ENCODE peak calls at places on chromosomes 11 and 22, in eight cellular contexts. O, Q, W, J, C, D, A and S are unnamed samples.

GRCh38 chr11:93704237-93704636 is 37.1 kb downstream of the TAF1D start:
- DNase-seq in W (no peak), A (no peak), D (no peak), O (no peak), Q (no peak), C (no peak), J (no peak), S (peak)

GRCh38 chr11:65530157-65530496 is 5.2 kb downstream of the SCYL1 start:
- DNase-seq in J (no peak), C (no peak), O (no peak), W (no peak), Q (no peak), D (no peak), A (no peak), S (peak)

GRCh38 chr11:59755701-59756495 is 722 bp downstream of the STX3 start:
- DNase-seq in Q (peak), J (peak), A (peak), D (peak), O (no peak), C (peak), W (peak), S (peak)

GRCh38 chr22:44336962-44337657 is 24.4 kb upstream of the SHISAL1 start:
- DNase-seq in J (no peak), Q (no peak), C (no peak), A (no peak), W (no peak), O (no peak), D (no peak), S (no peak)

GRCh38 chr11:73244589-73245240 is 26.6 kb downstream of the P2RY2 start:
- DNase-seq in D (no peak), W (no peak), O (no peak), J (no peak), Q (no peak), A (no peak), C (no peak), S (no peak)

GRCh38 chr22:44335903-44336803 is 23.4 kb upstream of the SHISAL1 start:
- DNase-seq in Q (no peak), A (no peak), D (no peak), O (no peak), W (no peak), J (no peak), C (no peak), S (peak)

GRCh38 chr22:22997262-22997898 is 72.9 kb upstream of the GNAZ start:
- DNase-seq in C (no peak), O (no peak), Q (no peak), A (no peak), W (no peak), D (no peak), J (no peak), S (no peak)

GRCh38 chr22:31137721-31138120 is 2.6 kb downstream of the PLA2G3 start:
- DNase-seq in J (no peak), D (no peak), W (no peak), Q (no peak), C (no peak), O (no peak), A (no peak), S (no peak)

GRCh38 chr11:13335319-13335718 is 57.7 kb downstream of the BMAL1 start:
- DNase-seq in W (no peak), O (peak), Q (peak), J (no peak), D (peak), A (peak), C (peak), S (peak)

GRCh38 chr22:43796567-43796966 is 15.5 kb downstream of the EFCAB6 start:
- DNase-seq in W (no peak), D (peak), O (no peak), C (no peak), Q (no peak), A (peak), J (peak), S (no peak)

GRCh38 chr11:20045098-20045688 is 115.1 kb downstream of the DBX1 start:
- DNase-seq in C (no peak), J (no peak), O (no peak), A (no peak), D (no peak), Q (no peak), W (no peak), S (no peak)

GRCh38 chr22:46360891-46361290 is 25.4 kb downstream of the TRMU start:
- DNase-seq in D (no peak), W (no peak), Q (no peak), A (no peak), C (no peak), O (no peak), J (no peak), S (no peak)

GRCh38 chr11:110518809-110519514 is 89.2 kb downstream of the FDX1 start:
- DNase-seq in W (no peak), C (no peak), J (no peak), O (no peak), D (no peak), A (no peak), Q (no peak), S (no peak)

GRCh38 chr11:64850979-64851567 is 6.6 kb upstream of the CDC42BPG start:
- DNase-seq in C (no peak), D (no peak), J (no peak), O (peak), W (no peak), A (no peak), Q (no peak), S (peak)

GRCh38 chr22:42277988-42278776 is 7.7 kb upstream of the TCF20 start:
- DNase-seq in D (peak), C (no peak), Q (no peak), A (no peak), W (no peak), O (no peak), J (no peak), S (no peak)

GRCh38 chr11:70005107-70005818 is 72.9 kb upstream of the ANO1 start:
- DNase-seq in O (no peak), W (no peak), D (no peak), J (no peak), C (no peak), Q (no peak), A (no peak), S (no peak)